ENCODE peak calls at places on chromosomes 13 and 19, in four cellular contexts. D is stimulated activated CD4-positive, alpha-beta T cell treated with anti-CD3 and anti-CD28 coated beads, Interleukin-2, amount 100 ng/mL, for 24 hours; V is HT-29; H is mesothelial cell of epicardium. Q is an unnamed sample.

GRCh38 chr13:113805431-113806103 is 46.5 kb downstream of the TMEM255B start:
- DNase-seq in D (no peak), V (no peak), H (no peak), Q (no peak)

GRCh38 chr19:2111886-2112285 is 15.2 kb downstream of the IZUMO4 start:
- DNase-seq in D (no peak), V (no peak), H (no peak), Q (no peak)

GRCh38 chr13:59829690-59830089 is 334.0 kb downstream of the DIAPH3 start:
- DNase-seq in D (no peak), V (no peak), H (no peak), Q (no peak)

GRCh38 chr19:33385956-33386355 is 12.4 kb downstream of the CEBPG start:
- DNase-seq in D (no peak), V (no peak), H (no peak), Q (no peak)

GRCh38 chr13:39779337-39780270 is 124.1 kb downstream of the COG6 start:
- DNase-seq in D (peak; percentile 32), V (no peak), H (no peak), Q (no peak)

GRCh38 chr19:3096267-3096901 is 2.2 kb downstream of the GNA11 start:
- DNase-seq in D (no peak), V (no peak), H (no peak), Q (peak; percentile 36)

GRCh38 chr13:24627090-24627714 is 53.0 kb upstream of the ATP12A start:
- DNase-seq in D (no peak), V (no peak), H (peak; percentile 79), Q (peak; percentile 68)

GRCh38 chr19:6076291-6076665 is 34.0 kb downstream of the RFX2 start:
- DNase-seq in D (no peak), V (no peak), H (no peak), Q (no peak)

GRCh38 chr19:55258476-55258827 is 365 bp downstream of the PPP6R1 start:
- DNase-seq in D (peak; percentile 64), V (no peak), H (no peak), Q (peak; percentile 65)

GRCh38 chr13:23510979-23511735 is 59.1 kb upstream of the TNFRSF19 start:
- DNase-seq in D (no peak), V (peak; percentile 70), H (no peak), Q (peak; percentile 57)

GRCh38 chr13:66520511-66521390 is 709.4 kb downstream of the PCDH9 start:
- DNase-seq in D (no peak), V (no peak), H (no peak), Q (no peak)

GRCh38 chr13:113907637-113908617 is 44.1 kb upstream of the GAS6 start:
- DNase-seq in D (no peak), V (no peak), H (no peak), Q (peak; percentile 39)

GRCh38 chr13:76708138-76708537 is 178.1 kb downstream of the KCTD12 start:
- DNase-seq in D (no peak), V (no peak), H (no peak), Q (no peak)

GRCh38 chr13:51420681-51421476 is 32.0 kb downstream of the INTS6 start:
- DNase-seq in D (no peak), V (no peak), H (no peak), Q (no peak)

GRCh38 chr19:5035817-5036732 is 67.2 kb downstream of the KDM4B start:
- DNase-seq in D (no peak), V (no peak), H (no peak), Q (no peak)

GRCh38 chr19:30920238-30920637 is 429.0 kb downstream of the TSHZ3 start:
- DNase-seq in D (no peak), V (no peak), H (no peak), Q (no peak)

GRCh38 chr19:45693168-45693788 is 812 bp downstream of the QPCTL start:
- DNase-seq in D (peak; percentile 89), V (peak; percentile 95), H (peak; percentile 90), Q (peak; percentile 89)

GRCh38 chr13:106151056-106151699 is 384.3 kb downstream of the EFNB2 start:
- DNase-seq in D (no peak), V (peak; percentile 72), H (no peak), Q (peak; percentile 43)

GRCh38 chr19:19171821-19172532 is 1.9 kb upstream of the MEF2B start:
- DNase-seq in D (no peak), V (no peak), H (no peak), Q (peak; percentile 69)

Q was measured in hepatocyte.